ENCODE peak calls at places on chromosomes 1 and 21, in nine cellular contexts. One of them, this sample, is unnamed.

GRCh38 chr1:31666290-31666963 is 21.8 kb upstream of the PEF1 start:
- DNase-seq in lung: peak
- DNase-seq in H1: no peak
- DNase-seq in lower lobe of right lung: no peak
- DNase-seq in upper lobe of right lung: peak
- DNase-seq in GM23248: peak
- DNase-seq in caudate nucleus: peak
- DNase-seq in ovary: no peak
- DNase-seq in H9: no peak
- DNase-seq in this sample: no peak

GRCh38 chr1:213931804-213932203 is 56.0 kb upstream of the PROX1 start:
- DNase-seq in upper lobe of right lung: no peak
- DNase-seq in lower lobe of right lung: no peak
- DNase-seq in lung: no peak
- DNase-seq in H9: peak
- DNase-seq in GM23248: no peak
- DNase-seq in H1: peak
- DNase-seq in ovary: no peak
- DNase-seq in caudate nucleus: no peak
- DNase-seq in this sample: no peak

GRCh38 chr1:243471754-243472725 is 216.2 kb downstream of the SDCCAG8 start:
- DNase-seq in H9: peak
- DNase-seq in caudate nucleus: no peak
- DNase-seq in GM23248: peak
- DNase-seq in lower lobe of right lung: no peak
- DNase-seq in lung: no peak
- DNase-seq in upper lobe of right lung: no peak
- DNase-seq in ovary: no peak
- DNase-seq in H1: no peak
- DNase-seq in this sample: no peak

GRCh38 chr1:56446531-56447098 is 132.7 kb downstream of the PLPP3 start:
- DNase-seq in lung: peak
- DNase-seq in caudate nucleus: no peak
- DNase-seq in H9: no peak
- DNase-seq in ovary: no peak
- DNase-seq in lower lobe of right lung: no peak
- DNase-seq in GM23248: no peak
- DNase-seq in upper lobe of right lung: peak
- DNase-seq in H1: no peak
- DNase-seq in this sample: no peak

GRCh38 chr1:20137055-20137454 is 2.1 kb upstream of the PLA2G2F start:
- DNase-seq in GM23248: no peak
- DNase-seq in upper lobe of right lung: peak
- DNase-seq in caudate nucleus: no peak
- DNase-seq in lung: no peak
- DNase-seq in ovary: no peak
- DNase-seq in H1: no peak
- DNase-seq in lower lobe of right lung: peak
- DNase-seq in H9: no peak
- DNase-seq in this sample: no peak

GRCh38 chr1:93811646-93812045 is 67.4 kb downstream of the DNTTIP2 start:
- DNase-seq in lower lobe of right lung: no peak
- DNase-seq in H1: no peak
- DNase-seq in GM23248: peak
- DNase-seq in upper lobe of right lung: no peak
- DNase-seq in H9: no peak
- DNase-seq in ovary: no peak
- DNase-seq in caudate nucleus: no peak
- DNase-seq in lung: no peak
- DNase-seq in this sample: no peak

GRCh38 chr1:150976879-150977694 is 2.5 kb upstream of the CERS2 start:
- DNase-seq in H1: no peak
- DNase-seq in caudate nucleus: peak
- DNase-seq in lung: peak
- DNase-seq in lower lobe of right lung: peak
- DNase-seq in ovary: peak
- DNase-seq in upper lobe of right lung: peak
- DNase-seq in GM23248: peak
- DNase-seq in H9: peak
- DNase-seq in this sample: peak

GRCh38 chr1:19047373-19047772 is 90.9 kb upstream of the IFFO2 start:
- DNase-seq in lower lobe of right lung: peak
- DNase-seq in caudate nucleus: no peak
- DNase-seq in ovary: peak
- DNase-seq in H1: no peak
- DNase-seq in upper lobe of right lung: peak
- DNase-seq in H9: no peak
- DNase-seq in lung: no peak
- DNase-seq in GM23248: no peak
- DNase-seq in this sample: no peak

GRCh38 chr1:55213029-55213884 is 1.9 kb downstream of the USP24 start:
- DNase-seq in GM23248: peak
- DNase-seq in H9: no peak
- DNase-seq in upper lobe of right lung: no peak
- DNase-seq in caudate nucleus: no peak
- DNase-seq in ovary: no peak
- DNase-seq in lung: no peak
- DNase-seq in H1: no peak
- DNase-seq in lower lobe of right lung: no peak
- DNase-seq in this sample: no peak

GRCh38 chr1:36172017-36172747 is 16.2 kb downstream of the MAP7D1 start:
- DNase-seq in lung: no peak
- DNase-seq in ovary: no peak
- DNase-seq in GM23248: no peak
- DNase-seq in upper lobe of right lung: no peak
- DNase-seq in caudate nucleus: no peak
- DNase-seq in H1: no peak
- DNase-seq in lower lobe of right lung: no peak
- DNase-seq in H9: no peak
- DNase-seq in this sample: no peak

GRCh38 chr1:10969267-10969970 is 43.0 kb upstream of the TARDBP start:
- DNase-seq in H9: peak
- DNase-seq in upper lobe of right lung: no peak
- DNase-seq in H1: no peak
- DNase-seq in caudate nucleus: no peak
- DNase-seq in ovary: no peak
- DNase-seq in lower lobe of right lung: no peak
- DNase-seq in GM23248: no peak
- DNase-seq in lung: no peak
- DNase-seq in this sample: no peak

GRCh38 chr1:58432813-58433668 is 113.5 kb downstream of the OMA1 start:
- DNase-seq in H1: peak
- DNase-seq in ovary: no peak
- DNase-seq in H9: peak
- DNase-seq in caudate nucleus: peak
- DNase-seq in GM23248: peak
- DNase-seq in lower lobe of right lung: no peak
- DNase-seq in upper lobe of right lung: no peak
- DNase-seq in lung: no peak
- DNase-seq in this sample: no peak

GRCh38 chr1:55005351-55006140 is 6.8 kb downstream of the BSND start:
- DNase-seq in ovary: no peak
- DNase-seq in caudate nucleus: no peak
- DNase-seq in H1: no peak
- DNase-seq in H9: peak
- DNase-seq in GM23248: peak
- DNase-seq in lower lobe of right lung: no peak
- DNase-seq in upper lobe of right lung: no peak
- DNase-seq in lung: no peak
- DNase-seq in this sample: no peak

GRCh38 chr1:231274119-231274825 is 33.3 kb downstream of the GNPAT start:
- DNase-seq in H9: no peak
- DNase-seq in upper lobe of right lung: no peak
- DNase-seq in GM23248: no peak
- DNase-seq in lung: no peak
- DNase-seq in ovary: no peak
- DNase-seq in H1: no peak
- DNase-seq in lower lobe of right lung: no peak
- DNase-seq in caudate nucleus: no peak
- DNase-seq in this sample: no peak

GRCh38 chr1:7265771-7266371 is 480.6 kb downstream of the CAMTA1 start:
- DNase-seq in caudate nucleus: no peak
- DNase-seq in lower lobe of right lung: no peak
- DNase-seq in H9: no peak
- DNase-seq in lung: peak
- DNase-seq in H1: no peak
- DNase-seq in upper lobe of right lung: no peak
- DNase-seq in GM23248: peak
- DNase-seq in ovary: no peak
- DNase-seq in this sample: no peak

DNA sequence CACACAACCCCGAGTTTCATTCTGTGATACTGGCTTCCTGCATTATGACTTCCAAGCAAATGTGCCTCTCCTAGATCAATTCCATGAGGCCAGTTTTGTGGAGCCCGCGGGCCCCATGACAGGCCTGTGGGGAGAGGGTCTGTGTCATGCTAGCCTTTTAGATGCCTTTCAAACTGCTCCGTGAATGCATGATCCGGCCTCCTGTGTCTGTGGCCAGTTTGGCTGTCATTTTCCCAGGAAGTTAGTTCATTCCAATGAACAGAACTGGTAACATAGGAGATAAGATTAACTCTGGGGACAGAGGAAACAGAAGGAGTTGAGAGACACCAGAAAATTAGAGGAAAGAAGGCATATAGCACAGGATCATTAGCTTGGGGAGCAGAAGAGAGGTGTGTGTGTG is 3.2 kb downstream of the FNDC7 start:
- DNase-seq in GM23248: no peak
- DNase-seq in ovary: no peak
- DNase-seq in H9: no peak
- DNase-seq in caudate nucleus: no peak
- DNase-seq in upper lobe of right lung: no peak
- DNase-seq in H1: no peak
- DNase-seq in lung: no peak
- DNase-seq in lower lobe of right lung: no peak
- DNase-seq in this sample: no peak
- H3K27ac ChIP-seq in GM23248: no peak
- H3K27ac ChIP-seq in ovary: no peak
- H3K27ac ChIP-seq in H9: no peak
- H3K27ac ChIP-seq in caudate nucleus: no peak
- H3K27ac ChIP-seq in upper lobe of right lung: no peak
- H3K27ac ChIP-seq in H1: no peak
- H3K27ac ChIP-seq in lung: no peak
- H3K27ac ChIP-seq in lower lobe of right lung: no peak
- H3K27ac ChIP-seq in this sample: no peak

GRCh38 chr21:43020771-43021170 is 46.4 kb downstream of the PKNOX1 start:
- DNase-seq in GM23248: no peak
- DNase-seq in lower lobe of right lung: no peak
- DNase-seq in H1: no peak
- DNase-seq in caudate nucleus: no peak
- DNase-seq in H9: no peak
- DNase-seq in ovary: no peak
- DNase-seq in lung: no peak
- DNase-seq in upper lobe of right lung: peak
- DNase-seq in this sample: no peak

GRCh38 chr21:43020177-43020576 is 45.8 kb downstream of the PKNOX1 start:
- DNase-seq in upper lobe of right lung: peak
- DNase-seq in lower lobe of right lung: no peak
- DNase-seq in ovary: no peak
- DNase-seq in lung: no peak
- DNase-seq in GM23248: no peak
- DNase-seq in H9: no peak
- DNase-seq in H1: no peak
- DNase-seq in caudate nucleus: no peak
- DNase-seq in this sample: no peak

GRCh38 chr21:43023175-43023574 is 48.8 kb downstream of the PKNOX1 start:
- DNase-seq in caudate nucleus: no peak
- DNase-seq in ovary: no peak
- DNase-seq in lung: no peak
- DNase-seq in H1: no peak
- DNase-seq in H9: no peak
- DNase-seq in upper lobe of right lung: peak
- DNase-seq in GM23248: no peak
- DNase-seq in lower lobe of right lung: no peak
- DNase-seq in this sample: no peak

GRCh38 chr21:43021191-43021590 is 46.8 kb downstream of the PKNOX1 start:
- DNase-seq in lower lobe of right lung: no peak
- DNase-seq in GM23248: no peak
- DNase-seq in ovary: no peak
- DNase-seq in upper lobe of right lung: peak
- DNase-seq in caudate nucleus: no peak
- DNase-seq in lung: no peak
- DNase-seq in H1: no peak
- DNase-seq in H9: no peak
- DNase-seq in this sample: no peak

GRCh38 chr21:43021756-43022600 is 47.6 kb downstream of the PKNOX1 start:
- DNase-seq in GM23248: no peak
- DNase-seq in caudate nucleus: no peak
- DNase-seq in H9: no peak
- DNase-seq in lower lobe of right lung: no peak
- DNase-seq in H1: no peak
- DNase-seq in ovary: no peak
- DNase-seq in upper lobe of right lung: peak
- DNase-seq in lung: no peak
- DNase-seq in this sample: no peak
- H3K27ac ChIP-seq in GM23248: no peak
- H3K27ac ChIP-seq in caudate nucleus: no peak
- H3K27ac ChIP-seq in H9: no peak
- H3K27ac ChIP-seq in lower lobe of right lung: no peak
- H3K27ac ChIP-seq in H1: no peak
- H3K27ac ChIP-seq in ovary: peak
- H3K27ac ChIP-seq in upper lobe of right lung: no peak
- H3K27ac ChIP-seq in lung: no peak
- H3K27ac ChIP-seq in this sample: no peak

GRCh38 chr1:9653195-9653782 is 1.8 kb downstream of the PIK3CD start:
- DNase-seq in upper lobe of right lung: no peak
- DNase-seq in lower lobe of right lung: no peak
- DNase-seq in lung: no peak
- DNase-seq in H9: no peak
- DNase-seq in caudate nucleus: no peak
- DNase-seq in H1: no peak
- DNase-seq in GM23248: no peak
- DNase-seq in ovary: no peak
- DNase-seq in this sample: no peak
- H3K27ac ChIP-seq in upper lobe of right lung: peak
- H3K27ac ChIP-seq in lower lobe of right lung: no peak
- H3K27ac ChIP-seq in lung: no peak
- H3K27ac ChIP-seq in H9: no peak
- H3K27ac ChIP-seq in caudate nucleus: no peak
- H3K27ac ChIP-seq in H1: no peak
- H3K27ac ChIP-seq in GM23248: no peak
- H3K27ac ChIP-seq in ovary: no peak
- H3K27ac ChIP-seq in this sample: peak

DNA sequence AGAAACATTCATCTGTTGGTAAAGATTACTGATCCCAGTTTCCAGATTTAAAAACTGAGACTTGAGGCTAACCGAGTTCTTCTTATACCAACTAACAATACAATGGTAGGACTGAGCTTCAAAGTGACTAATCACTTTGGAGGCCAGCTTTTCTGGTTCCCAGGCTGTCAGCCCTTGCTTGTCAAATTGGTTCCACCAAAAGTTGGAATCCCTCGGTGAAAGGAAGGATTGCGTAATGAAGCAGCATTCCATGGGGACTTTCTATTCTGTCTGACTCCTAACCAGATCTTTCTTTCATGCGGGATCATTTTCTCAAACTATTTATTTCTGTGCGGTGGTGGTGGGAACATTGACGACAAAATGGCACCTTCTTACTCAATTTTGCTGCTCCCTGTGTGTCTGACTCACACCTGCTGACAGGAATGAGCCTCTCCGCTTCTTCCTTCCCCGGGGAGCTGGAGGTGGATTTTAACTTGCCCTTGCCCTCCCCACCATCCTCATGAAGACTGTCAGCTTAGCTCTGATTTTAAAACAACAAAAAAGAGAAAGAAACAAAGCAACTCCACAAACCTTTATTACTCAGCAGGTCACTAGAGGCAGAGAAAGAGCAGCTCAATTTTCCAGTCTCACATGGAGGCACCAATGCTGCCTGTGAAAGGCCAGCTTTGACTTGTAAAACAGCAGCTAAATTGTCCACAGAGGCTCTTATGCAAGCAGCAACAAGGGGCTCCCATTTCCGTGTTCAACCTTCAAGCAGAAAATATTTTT is 32.9 kb upstream of the RASAL2 start:
- DNase-seq in lung: no peak
- DNase-seq in caudate nucleus: peak
- DNase-seq in lower lobe of right lung: no peak
- DNase-seq in ovary: no peak
- DNase-seq in H1: peak
- DNase-seq in upper lobe of right lung: no peak
- DNase-seq in GM23248: peak
- DNase-seq in H9: peak
- DNase-seq in this sample: no peak
- H3K27ac ChIP-seq in lung: peak
- H3K27ac ChIP-seq in caudate nucleus: peak
- H3K27ac ChIP-seq in lower lobe of right lung: peak
- H3K27ac ChIP-seq in ovary: no peak
- H3K27ac ChIP-seq in H1: peak
- H3K27ac ChIP-seq in upper lobe of right lung: peak
- H3K27ac ChIP-seq in GM23248: peak
- H3K27ac ChIP-seq in H9: peak
- H3K27ac ChIP-seq in this sample: no peak

This sample was measured in substantia nigra.